ENCODE peak calls at places on chromosome 5, in four cellular contexts. One of them, this sample, is unnamed.

GRCh38 chr5:93724791-93725190 is 16.6 kb downstream of the POU5F2 start:
- DNase-seq in IMR-90: no peak
- DNase-seq in A549: no peak
- DNase-seq in lower lobe of right lung: no peak
- DNase-seq in this sample: no peak

GRCh38 chr5:64827703-64828102 is 59.0 kb downstream of the CWC27 start:
- DNase-seq in IMR-90: no peak
- DNase-seq in A549: no peak
- DNase-seq in lower lobe of right lung: no peak
- DNase-seq in this sample: no peak

GRCh38 chr5:132011561-132012384 is at the start of gene ACSL6:
- DNase-seq in A549: peak
- DNase-seq in lower lobe of right lung: peak
- DNase-seq in IMR-90: no peak
- DNase-seq in this sample: no peak

GRCh38 chr5:120386981-120387380 is 77.1 kb upstream of the PRR16 start:
- DNase-seq in lower lobe of right lung: no peak
- DNase-seq in A549: no peak
- DNase-seq in IMR-90: no peak
- DNase-seq in this sample: no peak

GRCh38 chr5:137096149-137097103 is 402.7 kb downstream of the SPOCK1 start:
- DNase-seq in IMR-90: peak
- DNase-seq in lower lobe of right lung: no peak
- DNase-seq in A549: peak
- DNase-seq in this sample: no peak

GRCh38 chr5:132489871-132490483 is 596 bp downstream of the IRF1 start:
- DNase-seq in A549: peak
- DNase-seq in IMR-90: peak
- DNase-seq in lower lobe of right lung: peak
- DNase-seq in this sample: no peak

GRCh38 chr5:168266016-168266415 is 25.4 kb upstream of the WWC1 start:
- DNase-seq in lower lobe of right lung: no peak
- DNase-seq in A549: no peak
- DNase-seq in IMR-90: no peak
- DNase-seq in this sample: no peak

GRCh38 chr5:150116667-150117395 is 30.5 kb upstream of the CSF1R start:
- DNase-seq in IMR-90: peak
- DNase-seq in A549: no peak
- DNase-seq in lower lobe of right lung: no peak
- DNase-seq in this sample: no peak

GRCh38 chr5:154898210-154898609 is 39.8 kb downstream of the CNOT8 start:
- DNase-seq in A549: no peak
- DNase-seq in IMR-90: no peak
- DNase-seq in lower lobe of right lung: no peak
- DNase-seq in this sample: no peak

GRCh38 chr5:171542504-171543150 is 123.2 kb downstream of the FGF18 start:
- DNase-seq in IMR-90: no peak
- DNase-seq in lower lobe of right lung: no peak
- DNase-seq in A549: no peak
- DNase-seq in this sample: no peak

GRCh38 chr5:179792612-179793469 is 945 bp upstream of the LTC4S start:
- DNase-seq in A549: no peak
- DNase-seq in IMR-90: no peak
- DNase-seq in lower lobe of right lung: peak
- DNase-seq in this sample: no peak

GRCh38 chr5:44652674-44653073 is 156.1 kb upstream of the MRPS30 start:
- DNase-seq in A549: no peak
- DNase-seq in IMR-90: no peak
- DNase-seq in lower lobe of right lung: no peak
- DNase-seq in this sample: no peak

GRCh38 chr5:39779836-39780235 is 355.1 kb upstream of the DAB2 start:
- DNase-seq in IMR-90: no peak
- DNase-seq in lower lobe of right lung: no peak
- DNase-seq in A549: no peak
- DNase-seq in this sample: no peak

GRCh38 chr5:106818552-106818951 is 852.2 kb downstream of the EFNA5 start:
- DNase-seq in A549: no peak
- DNase-seq in lower lobe of right lung: no peak
- DNase-seq in IMR-90: no peak
- DNase-seq in this sample: no peak

GRCh38 chr5:80098951-80099350 is 63.8 kb downstream of the THBS4 start:
- DNase-seq in A549: no peak
- DNase-seq in IMR-90: no peak
- DNase-seq in lower lobe of right lung: no peak
- DNase-seq in this sample: no peak

GRCh38 chr5:171840066-171840465 is 54.4 kb downstream of the SMIM23 start:
- DNase-seq in lower lobe of right lung: no peak
- DNase-seq in A549: peak
- DNase-seq in IMR-90: no peak
- DNase-seq in this sample: no peak

GRCh38 chr5:128213340-128213739 is 129.8 kb downstream of the SLC12A2 start:
- DNase-seq in IMR-90: peak
- DNase-seq in A549: peak
- DNase-seq in lower lobe of right lung: no peak
- DNase-seq in this sample: no peak

GRCh38 chr5:163396941-163397340 is 40.5 kb upstream of the CCNG1 start:
- DNase-seq in IMR-90: no peak
- DNase-seq in lower lobe of right lung: no peak
- DNase-seq in A549: no peak
- DNase-seq in this sample: no peak

GRCh38 chr5:168784449-168784848 is 205.3 kb upstream of the PANK3 start:
- DNase-seq in A549: no peak
- DNase-seq in IMR-90: no peak
- DNase-seq in lower lobe of right lung: no peak
- DNase-seq in this sample: no peak

GRCh38 chr5:11251242-11251641 is 490.2 kb upstream of the DAP start:
- DNase-seq in A549: no peak
- DNase-seq in IMR-90: peak
- DNase-seq in lower lobe of right lung: no peak
- DNase-seq in this sample: no peak

GRCh38 chr5:113147088-113147487 is 170.5 kb downstream of the DCP2 start:
- DNase-seq in IMR-90: peak
- DNase-seq in lower lobe of right lung: no peak
- DNase-seq in A549: no peak
- DNase-seq in this sample: no peak

GRCh38 chr5:157993201-157993600 is 134.3 kb upstream of the CLINT1 start:
- DNase-seq in A549: no peak
- DNase-seq in IMR-90: no peak
- DNase-seq in lower lobe of right lung: no peak
- DNase-seq in this sample: no peak

GRCh38 chr5:135031146-135031812 is 2.7 kb downstream of the PITX1 start:
- DNase-seq in IMR-90: peak
- DNase-seq in A549: no peak
- DNase-seq in lower lobe of right lung: peak
- DNase-seq in this sample: no peak

GRCh38 chr5:23459214-23459613 is 48.2 kb upstream of the PRDM9 start:
- DNase-seq in lower lobe of right lung: no peak
- DNase-seq in IMR-90: no peak
- DNase-seq in A549: no peak
- DNase-seq in this sample: no peak

GRCh38 chr5:72871358-72872024 is 55.0 kb downstream of the TNPO1 start:
- DNase-seq in IMR-90: peak
- DNase-seq in lower lobe of right lung: no peak
- DNase-seq in A549: no peak
- DNase-seq in this sample: no peak

GRCh38 chr5:77957931-77958476 is 181.9 kb upstream of the TBCA start:
- DNase-seq in A549: no peak
- DNase-seq in IMR-90: no peak
- DNase-seq in lower lobe of right lung: no peak
- DNase-seq in this sample: no peak

GRCh38 chr5:79851694-79852006 is 139.4 kb downstream of the MTX3 start:
- DNase-seq in IMR-90: no peak
- DNase-seq in lower lobe of right lung: no peak
- DNase-seq in A549: no peak
- DNase-seq in this sample: no peak

GRCh38 chr5:119330367-119331183 is 25.2 kb upstream of the TNFAIP8 start:
- DNase-seq in lower lobe of right lung: no peak
- DNase-seq in A549: no peak
- DNase-seq in IMR-90: no peak
- DNase-seq in this sample: no peak

GRCh38 chr5:95809414-95809960 is 13.0 kb downstream of the GLRX start:
- DNase-seq in A549: no peak
- DNase-seq in IMR-90: peak
- DNase-seq in lower lobe of right lung: no peak
- DNase-seq in this sample: no peak

GRCh38 chr5:98231089-98231488 is 542.4 kb upstream of the RGMB start:
- DNase-seq in IMR-90: no peak
- DNase-seq in A549: no peak
- DNase-seq in lower lobe of right lung: no peak
- DNase-seq in this sample: no peak

GRCh38 chr5:2542821-2543220 is 208.7 kb downstream of the IRX2 start:
- DNase-seq in lower lobe of right lung: no peak
- DNase-seq in IMR-90: no peak
- DNase-seq in A549: no peak
- DNase-seq in this sample: no peak

GRCh38 chr5:10140195-10140973 is 109.3 kb downstream of the ATPSCKMT start:
- DNase-seq in lower lobe of right lung: no peak
- DNase-seq in IMR-90: peak
- DNase-seq in A549: peak
- DNase-seq in this sample: no peak

GRCh38 chr5:108046955-108047670 is 334.8 kb downstream of the FBXL17 start:
- DNase-seq in A549: no peak
- DNase-seq in lower lobe of right lung: no peak
- DNase-seq in IMR-90: no peak
- DNase-seq in this sample: no peak

GRCh38 chr5:112995764-112996618 is 19.4 kb downstream of the DCP2 start:
- DNase-seq in IMR-90: peak
- DNase-seq in lower lobe of right lung: peak
- DNase-seq in A549: peak
- DNase-seq in this sample: peak

GRCh38 chr5:32734822-32735378 is 23.8 kb downstream of the NPR3 start:
- DNase-seq in lower lobe of right lung: no peak
- DNase-seq in IMR-90: no peak
- DNase-seq in A549: no peak
- DNase-seq in this sample: no peak

GRCh38 chr5:143968071-143968878 is 156.3 kb downstream of the HMHB1 start:
- DNase-seq in lower lobe of right lung: no peak
- DNase-seq in IMR-90: peak
- DNase-seq in A549: peak
- DNase-seq in this sample: no peak
- H3K27ac ChIP-seq in lower lobe of right lung: no peak
- H3K27ac ChIP-seq in IMR-90: no peak
- H3K27ac ChIP-seq in A549: peak
- H3K27ac ChIP-seq in this sample: no peak

GRCh38 chr5:151740958-151741373 is 17.5 kb downstream of the ATOX1 start:
- DNase-seq in A549: no peak
- DNase-seq in lower lobe of right lung: no peak
- DNase-seq in IMR-90: peak
- DNase-seq in this sample: no peak

GRCh38 chr5:151743535-151743934 is 14.9 kb downstream of the ATOX1 start:
- DNase-seq in lower lobe of right lung: no peak
- DNase-seq in IMR-90: peak
- DNase-seq in A549: no peak
- DNase-seq in this sample: no peak

GRCh38 chr5:151742870-151743294 is 15.5 kb downstream of the ATOX1 start:
- DNase-seq in A549: peak
- DNase-seq in lower lobe of right lung: no peak
- DNase-seq in IMR-90: peak
- DNase-seq in this sample: peak

GRCh38 chr5:151740336-151740942 is 18.0 kb downstream of the ATOX1 start:
- DNase-seq in A549: peak
- DNase-seq in lower lobe of right lung: no peak
- DNase-seq in IMR-90: peak
- DNase-seq in this sample: peak

DNA sequence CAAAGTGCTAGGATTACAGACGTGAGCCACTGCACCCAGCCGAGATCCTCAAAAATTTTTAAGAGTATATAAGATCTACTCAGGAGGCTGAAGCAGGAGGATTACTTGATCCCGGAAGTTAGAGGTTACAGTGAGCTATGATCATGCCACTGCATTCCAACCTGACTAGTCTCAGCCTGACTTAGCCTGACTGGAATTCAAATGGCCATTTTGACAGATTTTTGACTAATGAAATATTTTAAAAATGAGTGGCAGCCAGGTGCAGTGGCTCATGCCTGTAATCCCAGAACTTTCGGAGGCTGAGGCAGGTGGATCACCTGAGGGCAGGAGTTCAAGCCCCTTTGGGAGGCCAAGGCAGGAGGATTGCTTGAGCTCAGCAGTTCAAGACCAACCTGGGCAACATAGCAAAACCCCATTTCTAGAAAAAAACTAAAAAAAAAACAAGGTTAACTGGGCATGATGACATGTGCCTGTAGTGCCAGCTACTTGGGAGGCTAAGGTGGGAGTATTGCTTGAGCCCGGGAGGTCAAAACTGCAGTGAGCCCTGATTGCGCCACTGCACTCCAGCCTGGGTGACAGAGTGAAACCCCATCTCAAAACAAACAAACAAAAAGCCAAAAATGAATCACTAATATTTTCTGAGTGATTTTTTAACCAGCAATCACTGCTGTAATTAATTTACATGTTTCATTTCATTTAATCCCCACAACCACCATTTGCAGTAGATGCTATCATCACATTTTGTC is 16.6 kb downstream of the ATOX1 start:
- DNase-seq in A549: no peak
- DNase-seq in lower lobe of right lung: no peak
- DNase-seq in IMR-90: peak
- DNase-seq in this sample: no peak
- H3K27ac ChIP-seq in A549: peak
- H3K27ac ChIP-seq in lower lobe of right lung: no peak
- H3K27ac ChIP-seq in IMR-90: peak
- H3K27ac ChIP-seq in this sample: no peak

GRCh38 chr5:53109041-53109435 is 519 bp downstream of the MOCS2 start:
- DNase-seq in IMR-90: no peak
- DNase-seq in A549: no peak
- DNase-seq in lower lobe of right lung: no peak
- DNase-seq in this sample: no peak
- H3K27ac ChIP-seq in IMR-90: no peak
- H3K27ac ChIP-seq in A549: peak
- H3K27ac ChIP-seq in lower lobe of right lung: peak
- H3K27ac ChIP-seq in this sample: peak

GRCh38 chr5:55841976-55842375 is 9.2 kb upstream of the IL31RA start:
- DNase-seq in lower lobe of right lung: no peak
- DNase-seq in A549: no peak
- DNase-seq in IMR-90: no peak
- DNase-seq in this sample: no peak
- H3K27ac ChIP-seq in lower lobe of right lung: no peak
- H3K27ac ChIP-seq in A549: no peak
- H3K27ac ChIP-seq in IMR-90: no peak
- H3K27ac ChIP-seq in this sample: no peak

DNA sequence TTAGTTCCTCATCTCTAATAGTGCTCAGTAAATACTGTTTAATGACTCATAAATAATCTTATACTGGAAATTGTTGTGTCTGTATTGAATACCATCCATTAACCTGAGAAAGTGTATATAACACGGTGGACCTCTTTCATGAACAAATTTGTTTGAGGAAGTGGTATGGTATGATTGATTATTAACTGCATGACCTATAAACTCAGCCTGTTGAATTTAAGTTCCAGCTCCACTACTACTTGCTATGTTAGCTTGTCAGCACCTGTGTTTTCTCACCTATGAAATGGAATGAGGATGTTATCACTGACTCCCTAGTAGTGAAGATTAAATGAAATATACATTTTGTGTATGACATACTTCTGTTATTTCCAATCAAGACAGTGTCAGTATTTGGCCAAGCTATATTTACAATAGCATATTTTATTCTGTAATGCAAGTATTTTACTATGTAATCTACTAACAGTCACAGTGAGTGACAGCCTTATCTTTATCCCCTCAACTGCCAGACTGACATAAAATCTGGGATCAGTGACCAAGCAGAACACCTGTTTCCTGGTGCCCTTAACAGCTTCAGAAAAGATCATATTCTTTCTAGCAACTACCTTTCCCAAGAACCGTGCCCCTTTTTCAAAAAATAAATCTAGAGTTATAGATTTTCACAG is 77.3 kb upstream of the ITGA1 start:
- DNase-seq in IMR-90: no peak
- DNase-seq in A549: no peak
- DNase-seq in lower lobe of right lung: no peak
- DNase-seq in this sample: no peak
- H3K27ac ChIP-seq in IMR-90: no peak
- H3K27ac ChIP-seq in A549: no peak
- H3K27ac ChIP-seq in lower lobe of right lung: peak
- H3K27ac ChIP-seq in this sample: no peak

This sample was measured in substantia nigra.